ENCODE peak calls at places on chromosomes 3 and 15, in four cellular contexts. K is SJSA1, S is adrenal gland, V is lower lobe of right lung. B is an unnamed sample.

GRCh38 chr15:42932833-42933515 is 12.4 kb upstream of the TTBK2 start:
- DNase-seq in S (no peak), K (no peak), V (no peak), B (no peak)

GRCh38 chr15:57586661-57587404 is 4.9 kb upstream of the MYZAP start:
- DNase-seq in S (no peak), K (no peak), V (no peak), B (no peak)

GRCh38 chr3:43365601-43366305 is 79.4 kb downstream of the SNRK start:
- DNase-seq in V (no peak), K (no peak), S (no peak), B (no peak)

GRCh38 chr15:52100807-52101206 is 11.8 kb downstream of the BCL2L10 start:
- DNase-seq in S (peak; percentile 75), K (peak; percentile 93), V (peak; percentile 82), B (peak; percentile 78)

GRCh38 chr15:58393196-58393790 is 38.5 kb upstream of the LIPC start:
- DNase-seq in V (no peak), S (no peak), K (no peak), B (peak; percentile 52)

GRCh38 chr3:26312826-26313225 is 309.7 kb upstream of the LRRC3B start:
- DNase-seq in S (no peak), V (no peak), K (no peak), B (no peak)

GRCh38 chr3:11211531-11212300 is 57.4 kb downstream of the HRH1 start:
- DNase-seq in V (no peak), K (no peak), S (no peak), B (no peak)

GRCh38 chr3:24047513-24047912 is 102.4 kb downstream of the NR1D2 start:
- DNase-seq in K (no peak), V (no peak), S (no peak), B (no peak)

GRCh38 chr3:124158174-124158812 is 166.4 kb upstream of the ROPN1 start:
- DNase-seq in V (no peak), S (peak; percentile 26), K (no peak), B (no peak)

GRCh38 chr3:96012941-96013340 is 801.5 kb upstream of the EPHA6 start:
- DNase-seq in V (no peak), K (no peak), S (no peak), B (no peak)

GRCh38 chr3:29385056-29385455 is 104.2 kb downstream of the RBMS3 start:
- DNase-seq in K (no peak), V (no peak), S (no peak), B (no peak)

GRCh38 chr3:132870596-132870995 is 148.4 kb upstream of the NPHP3 start:
- DNase-seq in V (no peak), S (no peak), K (no peak), B (no peak)

GRCh38 chr3:13800064-13800463 is 79.8 kb downstream of the WNT7A start:
- DNase-seq in S (no peak), V (no peak), K (no peak), B (no peak)

GRCh38 chr15:65028921-65029735 is at the start of gene MTFMT:
- DNase-seq in K (peak; percentile 91), V (peak; percentile 95), S (peak; percentile 91), B (peak; percentile 95)

GRCh38 chr3:24496529-24497482 is 2.2 kb upstream of the THRB start:
- DNase-seq in V (peak; percentile 73), K (peak; percentile 69), S (peak; percentile 46), B (peak; percentile 77)

GRCh38 chr15:35696767-35697231 is 150.8 kb upstream of the DPH6 start:
- DNase-seq in V (no peak), S (no peak), K (peak; percentile 54), B (no peak)

GRCh38 chr3:7693976-7694375 is 807.6 kb upstream of the LMCD1 start:
- DNase-seq in K (no peak), V (no peak), S (no peak), B (no peak)

GRCh38 chr3:25284249-25284648 is 143.8 kb upstream of the RARB start:
- DNase-seq in V (no peak), K (no peak), S (no peak), B (no peak)

GRCh38 chr3:37686225-37686624 is 175.5 kb upstream of the CTDSPL start:
- DNase-seq in V (no peak), K (no peak), S (no peak), B (no peak)

GRCh38 chr3:193941486-193941885 is 194.5 kb upstream of the HES1 start:
- DNase-seq in V (no peak), S (no peak), K (no peak), B (no peak)

GRCh38 chr3:141955163-141955562 is 78.7 kb downstream of the ATP1B3 start:
- DNase-seq in S (no peak), V (no peak), K (no peak), B (no peak)

GRCh38 chr3:69784854-69785523 is 45.7 kb downstream of the MITF start:
- DNase-seq in S (peak; percentile 58), K (peak; percentile 82), V (peak; percentile 84), B (peak; percentile 21)

GRCh38 chr3:133469140-133469731 is 69.4 kb downstream of the BFSP2 start:
- DNase-seq in K (no peak), S (no peak), V (no peak), B (no peak)

GRCh38 chr15:62732078-62732477 is 310.5 kb upstream of the TPM1 start:
- DNase-seq in K (no peak), V (no peak), S (no peak), B (no peak)

GRCh38 chr3:112327371-112327951 is 5.5 kb upstream of the CD200 start:
- DNase-seq in V (no peak), S (no peak), K (no peak), B (no peak)

GRCh38 chr3:146750196-146750595 is 145.1 kb upstream of the PLSCR5 start:
- DNase-seq in K (no peak), V (no peak), S (no peak), B (no peak)

GRCh38 chr3:77081240-77081661 is 41.4 kb downstream of the ROBO2 start:
- DNase-seq in V (no peak), K (no peak), S (no peak), B (no peak)

GRCh38 chr3:136305879-136306278 is 55.7 kb downstream of the PCCB start:
- DNase-seq in S (no peak), V (no peak), K (no peak), B (no peak)

GRCh38 chr15:85168642-85169173 is 187.1 kb downstream of the PDE8A start:
- DNase-seq in V (peak; percentile 74), K (no peak), S (peak; percentile 37), B (peak; percentile 57)

GRCh38 chr3:136644200-136644599 is 108.0 kb downstream of the STAG1 start:
- DNase-seq in V (no peak), K (no peak), S (no peak), B (no peak)

GRCh38 chr3:151890721-151891141 is 17.3 kb downstream of the SUCNR1 start:
- DNase-seq in S (no peak), K (no peak), V (no peak), B (no peak)
- H3K27ac ChIP-seq in S (peak overlapping the region; percentile 48), K (no peak overlapping the region), V (no peak overlapping the region), B (no peak overlapping the region)

DNA sequence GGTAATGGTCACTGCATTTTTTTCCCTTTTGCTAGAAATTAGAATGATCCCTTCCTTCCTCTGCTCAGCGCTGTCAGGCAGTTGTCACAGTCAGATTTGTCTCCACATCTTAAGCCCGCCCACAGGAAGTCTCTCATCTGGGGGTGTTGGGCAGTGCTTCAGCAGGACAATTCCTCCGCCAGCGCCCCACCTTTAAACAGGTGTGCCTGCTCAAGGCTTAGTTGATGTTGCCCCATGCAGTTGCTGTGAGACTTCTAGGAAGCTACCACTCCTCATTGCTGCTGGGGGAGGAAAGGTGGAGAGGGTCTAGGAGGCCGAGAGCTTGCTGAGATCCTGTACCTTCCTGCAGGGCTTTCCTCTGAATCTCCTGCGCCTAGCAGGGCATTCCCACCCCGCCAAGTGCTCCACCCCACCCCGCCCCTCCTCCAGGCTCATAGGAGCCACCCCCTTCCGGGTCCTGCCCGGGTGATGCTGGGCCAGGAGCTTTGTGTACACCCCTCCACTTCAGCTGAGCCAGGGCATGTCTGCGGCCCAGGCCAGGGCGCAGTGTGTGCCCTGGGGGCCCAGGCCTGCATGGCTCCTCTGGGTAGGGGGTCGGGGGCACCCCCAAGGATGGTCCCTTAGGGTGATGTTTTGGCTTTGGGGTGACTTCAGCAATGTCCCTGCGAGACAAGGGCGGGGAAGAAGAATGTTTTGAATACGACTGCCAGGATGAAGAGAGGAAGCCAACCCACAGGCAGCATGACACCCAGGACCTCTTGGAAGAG is 68.7 kb downstream of the TRAK1 start:
- DNase-seq in K (no peak), V (peak; percentile 86), S (no peak), B (peak; percentile 87)
- H3K4me1 ChIP-seq in K (peaks cover 9% of the 10 kb centered on the region), V (peaks cover 55% of the 10 kb centered on the region), S (peaks cover 28% of the 10 kb centered on the region), B (peaks cover 50% of the 10 kb centered on the region)

GRCh38 chr3:46086083-46086437 is 58.8 kb upstream of the XCR1 start:
- DNase-seq in V (no peak), K (no peak), S (no peak), B (no peak)
- H3K27ac ChIP-seq in V (no peak overlapping the region), K (no peak overlapping the region), S (no peak overlapping the region), B (no peak overlapping the region)

GRCh38 chr15:36977620-36978610 is 122.4 kb downstream of the MEIS2 start:
- DNase-seq in S (no peak), V (no peak), K (no peak), B (no peak)

GRCh38 chr15:36982441-36982840 is 117.9 kb downstream of the MEIS2 start:
- DNase-seq in S (no peak), V (no peak), K (no peak), B (no peak)

GRCh38 chr15:36972704-36973103 is 127.6 kb downstream of the MEIS2 start:
- DNase-seq in V (no peak), K (no peak), S (no peak), B (no peak)

GRCh38 chr15:36978625-36979024 is 121.7 kb downstream of the MEIS2 start:
- DNase-seq in S (no peak), V (no peak), K (no peak), B (no peak)
- H3K4me1 ChIP-seq in S (no peaks in the 10 kb centered on the region), V (no peaks in the 10 kb centered on the region), K (no peaks in the 10 kb centered on the region), B (no peaks in the 10 kb centered on the region)

GRCh38 chr3:187972454-187972853 is 181.5 kb upstream of the LPP start:
- DNase-seq in S (no peak), K (no peak), V (no peak), B (no peak)

GRCh38 chr3:187973977-187974856 is 179.7 kb upstream of the LPP start:
- DNase-seq in K (no peak), S (no peak), V (no peak), B (no peak)

GRCh38 chr3:187975571-187976360 is 178.2 kb upstream of the LPP start:
- DNase-seq in K (no peak), V (no peak), S (no peak), B (no peak)

GRCh38 chr3:187976361-187976900 is 177.5 kb upstream of the LPP start:
- DNase-seq in K (no peak), S (no peak), V (no peak), B (no peak)

GRCh38 chr3:187974857-187975257 is 179.1 kb upstream of the LPP start:
- DNase-seq in K (no peak), S (no peak), V (no peak), B (no peak)
- H3K27ac ChIP-seq in K (no peak overlapping the region), S (no peak overlapping the region), V (no peak overlapping the region), B (no peak overlapping the region)

DNA sequence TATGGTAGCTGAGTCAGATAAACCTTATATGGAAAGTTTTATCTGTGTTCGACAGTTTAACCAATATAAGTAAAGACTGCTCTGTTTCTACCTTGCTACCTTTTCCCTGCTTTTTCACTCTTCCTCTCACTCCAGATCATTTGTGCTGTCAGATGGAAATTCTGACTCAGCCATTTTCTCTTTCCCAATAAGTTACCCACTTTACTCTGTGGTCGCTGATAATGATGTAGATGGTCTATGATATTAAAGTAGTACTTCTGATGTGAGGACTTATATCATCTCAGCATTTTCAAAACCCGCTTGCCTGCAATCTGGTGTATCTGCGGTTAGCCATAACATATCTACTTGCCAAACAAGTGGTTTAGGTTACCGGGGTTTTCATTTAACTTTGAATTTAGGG is 15.0 kb upstream of the UTS2B start:
- DNase-seq in K (no peak), S (no peak), V (no peak), B (no peak)
- H3K4me1 ChIP-seq in K (peaks cover 17% of the 10 kb centered on the region), S (peaks cover 47% of the 10 kb centered on the region), V (peaks cover 34% of the 10 kb centered on the region), B (peaks cover 28% of the 10 kb centered on the region)

GRCh38 chr3:72957303-72957702 is 39.3 kb upstream of the PPP4R2 start:
- DNase-seq in V (no peak), S (no peak), K (no peak), B (no peak)
- H3K27ac ChIP-seq in V (no peak overlapping the region), S (no peak overlapping the region), K (no peak overlapping the region), B (peak overlapping the region; percentile 12)